ENCODE peak calls at places on chromosomes 1 and 21, in nine cellular contexts. A is GM20000; E is activated T-cell treated with anti-CD3 and anti-CD28 coated beads, Interleukin-2, amount 50 U/mL, for 4 hours; Z is posterior cingulate gyrus; T is endodermal cell; F is GM13976; R is activated T-helper 1 cell treated with anti-CD3 and anti-CD28 coated beads, Interleukin-2, amount 50 U/mL, for 16 hours; G is fibroblast of lung; N is activated CD4-positive, CD25-positive, alpha-beta regulatory T cell. I is an unnamed sample.

GRCh38 chr1:224435318-224435763 is 744 bp upstream of the WDR26 start:
- DNase-seq in F (peak; percentile 51), G (peak; percentile 79), N (no peak), A (peak; percentile 45), R (no peak), T (no peak), Z (no peak), E (no peak), I (no peak)

GRCh38 chr1:32438136-32438535 is 26.7 kb upstream of the ZBTB8B start:
- DNase-seq in A (no peak), R (no peak), F (no peak), G (no peak), E (no peak), T (peak; percentile 78), Z (no peak), N (no peak), I (no peak)

GRCh38 chr1:211695135-211695816 is 19.9 kb upstream of the NEK2 start:
- DNase-seq in R (no peak), N (no peak), A (peak; percentile 66), G (no peak), E (no peak), F (peak; percentile 68), Z (no peak), T (peak; percentile 85), I (no peak)

GRCh38 chr1:47521034-47521871 is 83.4 kb downstream of the FOXD2 start:
- DNase-seq in Z (no peak), R (no peak), F (no peak), T (peak; percentile 45), E (no peak), A (no peak), N (no peak), G (no peak), I (no peak)

GRCh38 chr1:203373002-203373401 is 22.1 kb upstream of the FMOD start:
- DNase-seq in A (no peak), R (no peak), G (no peak), F (no peak), T (no peak), N (no peak), E (no peak), Z (no peak), I (no peak)

GRCh38 chr1:201461193-201461657 is 7.8 kb downstream of the PHLDA3 start:
- DNase-seq in F (no peak), R (no peak), N (no peak), Z (no peak), G (peak; percentile 98), T (no peak), A (no peak), E (no peak), I (no peak)

GRCh38 chr21:44443891-44444285 is 11.4 kb upstream of the LRRC3 start:
- DNase-seq in G (no peak), A (no peak), F (no peak), N (no peak), E (no peak), T (no peak), R (no peak), Z (peak; percentile 4), I (no peak)

GRCh38 chr1:85603086-85603485 is 22.5 kb downstream of the CCN1 start:
- DNase-seq in G (no peak), T (no peak), E (no peak), F (no peak), Z (no peak), N (no peak), A (no peak), R (no peak), I (no peak)

GRCh38 chr1:37094302-37094701 is 60.0 kb upstream of the GRIK3 start:
- DNase-seq in R (no peak), N (no peak), A (no peak), Z (no peak), G (no peak), E (no peak), T (no peak), F (no peak), I (peak; percentile 88)

GRCh38 chr21:42414928-42415769 is 11.4 kb downstream of the UBASH3A start:
- DNase-seq in F (peak; percentile 92), Z (peak; percentile 51), N (peak; percentile 72), A (peak; percentile 87), T (no peak), G (peak; percentile 79), E (peak; percentile 93), R (peak; percentile 86), I (no peak)